ENCODE peak calls at places on chromosome 4, in five cellular contexts. One of them, this sample, is unnamed.

GRCh38 chr4:16677545-16677944 is 220.9 kb downstream of the LDB2 start:
- DNase-seq in NT2/D1: no peak
- DNase-seq in B cell: no peak
- DNase-seq in HL-60: no peak
- DNase-seq in SHP77 treated with DMSO at 0.1 percent for 48 hours: no peak
- DNase-seq in this sample: peak

GRCh38 chr4:39259571-39260330 is 77.4 kb downstream of the WDR19 start:
- DNase-seq in NT2/D1: no peak
- DNase-seq in B cell: no peak
- DNase-seq in HL-60: no peak
- DNase-seq in SHP77 treated with DMSO at 0.1 percent for 48 hours: no peak
- DNase-seq in this sample: no peak

GRCh38 chr4:77393981-77394380 is 211.6 kb upstream of the CXCL13 start:
- DNase-seq in NT2/D1: no peak
- DNase-seq in B cell: no peak
- DNase-seq in HL-60: no peak
- DNase-seq in SHP77 treated with DMSO at 0.1 percent for 48 hours: no peak
- DNase-seq in this sample: no peak

GRCh38 chr4:97496298-97496873 is 646.9 kb downstream of the STPG2 start:
- DNase-seq in NT2/D1: no peak
- DNase-seq in B cell: no peak
- DNase-seq in HL-60: no peak
- DNase-seq in SHP77 treated with DMSO at 0.1 percent for 48 hours: no peak
- DNase-seq in this sample: no peak

GRCh38 chr4:18980516-18981233 is 959.1 kb upstream of the LCORL start:
- DNase-seq in NT2/D1: no peak
- DNase-seq in B cell: no peak
- DNase-seq in HL-60: no peak
- DNase-seq in SHP77 treated with DMSO at 0.1 percent for 48 hours: no peak
- DNase-seq in this sample: no peak

GRCh38 chr4:173403051-173403450 is 4.1 kb upstream of the SCRG1 start:
- DNase-seq in NT2/D1: no peak
- DNase-seq in B cell: no peak
- DNase-seq in HL-60: no peak
- DNase-seq in SHP77 treated with DMSO at 0.1 percent for 48 hours: no peak
- DNase-seq in this sample: no peak

GRCh38 chr4:88866862-88867550 is 169.4 kb upstream of the NAP1L5 start:
- DNase-seq in NT2/D1: no peak
- DNase-seq in B cell: no peak
- DNase-seq in HL-60: no peak
- DNase-seq in SHP77 treated with DMSO at 0.1 percent for 48 hours: peak
- DNase-seq in this sample: no peak

GRCh38 chr4:2024683-2025082 is 15.9 kb upstream of the NELFA start:
- DNase-seq in NT2/D1: no peak
- DNase-seq in B cell: no peak
- DNase-seq in HL-60: no peak
- DNase-seq in SHP77 treated with DMSO at 0.1 percent for 48 hours: no peak
- DNase-seq in this sample: no peak

GRCh38 chr4:72418458-72418857 is 150.6 kb downstream of the ADAMTS3 start:
- DNase-seq in NT2/D1: no peak
- DNase-seq in B cell: no peak
- DNase-seq in HL-60: no peak
- DNase-seq in SHP77 treated with DMSO at 0.1 percent for 48 hours: peak
- DNase-seq in this sample: peak

GRCh38 chr4:143207555-143207954 is 22.8 kb downstream of the USP38 start:
- DNase-seq in NT2/D1: no peak
- DNase-seq in B cell: no peak
- DNase-seq in HL-60: no peak
- DNase-seq in SHP77 treated with DMSO at 0.1 percent for 48 hours: no peak
- DNase-seq in this sample: no peak

GRCh38 chr4:2756691-2757350 is 685 bp upstream of the TNIP2 start:
- DNase-seq in NT2/D1: no peak
- DNase-seq in B cell: no peak
- DNase-seq in HL-60: no peak
- DNase-seq in SHP77 treated with DMSO at 0.1 percent for 48 hours: no peak
- DNase-seq in this sample: no peak

GRCh38 chr4:55437356-55437796 is 41.6 kb downstream of the TMEM165 start:
- DNase-seq in NT2/D1: no peak
- DNase-seq in B cell: no peak
- DNase-seq in HL-60: no peak
- DNase-seq in SHP77 treated with DMSO at 0.1 percent for 48 hours: no peak
- DNase-seq in this sample: peak

This sample was measured in fibroblast of the conjunctiva.